ENCODE peak calls at places on chromosomes 11 and 22, in seven cellular contexts. One of them, this sample, is unnamed.

GRCh38 chr11:112588252-112588668 is 327.6 kb upstream of the PLET1 start:
- DNase-seq in SJSA1: peak
- DNase-seq in thoracic aorta: peak
- DNase-seq in substantia nigra: peak
- DNase-seq in PC-3: peak
- DNase-seq in cardiac muscle cell: peak
- DNase-seq in right lobe of liver: peak
- DNase-seq in this sample: no peak

GRCh38 chr11:3949132-3949531 is 93.7 kb downstream of the STIM1 start:
- DNase-seq in SJSA1: no peak
- DNase-seq in thoracic aorta: no peak
- DNase-seq in substantia nigra: no peak
- DNase-seq in PC-3: no peak
- DNase-seq in cardiac muscle cell: no peak
- DNase-seq in right lobe of liver: no peak
- DNase-seq in this sample: no peak

GRCh38 chr11:88171982-88172381 is 3.3 kb downstream of the RAB38 start:
- DNase-seq in SJSA1: no peak
- DNase-seq in thoracic aorta: no peak
- DNase-seq in substantia nigra: no peak
- DNase-seq in PC-3: no peak
- DNase-seq in cardiac muscle cell: no peak
- DNase-seq in right lobe of liver: no peak
- DNase-seq in this sample: no peak

GRCh38 chr11:13386567-13386966 is 76.5 kb downstream of the BTBD10 start:
- DNase-seq in SJSA1: no peak
- DNase-seq in thoracic aorta: no peak
- DNase-seq in substantia nigra: no peak
- DNase-seq in PC-3: no peak
- DNase-seq in cardiac muscle cell: no peak
- DNase-seq in right lobe of liver: no peak
- DNase-seq in this sample: no peak

GRCh38 chr11:109963101-109963500 is 130.1 kb upstream of the ZC3H12C start:
- DNase-seq in SJSA1: no peak
- DNase-seq in thoracic aorta: no peak
- DNase-seq in substantia nigra: no peak
- DNase-seq in PC-3: no peak
- DNase-seq in cardiac muscle cell: no peak
- DNase-seq in right lobe of liver: no peak
- DNase-seq in this sample: no peak

GRCh38 chr11:113278925-113279324 is 35.5 kb upstream of the TTC12 start:
- DNase-seq in SJSA1: no peak
- DNase-seq in thoracic aorta: no peak
- DNase-seq in substantia nigra: no peak
- DNase-seq in PC-3: no peak
- DNase-seq in cardiac muscle cell: peak
- DNase-seq in right lobe of liver: no peak
- DNase-seq in this sample: no peak

GRCh38 chr11:80103149-80103859 is 662.5 kb upstream of the TENM4 start:
- DNase-seq in SJSA1: peak
- DNase-seq in thoracic aorta: no peak
- DNase-seq in substantia nigra: no peak
- DNase-seq in PC-3: peak
- DNase-seq in cardiac muscle cell: peak
- DNase-seq in right lobe of liver: no peak
- DNase-seq in this sample: peak

GRCh38 chr11:112289588-112290461 is 29.2 kb upstream of the PLET1 start:
- DNase-seq in SJSA1: peak
- DNase-seq in thoracic aorta: peak
- DNase-seq in substantia nigra: peak
- DNase-seq in PC-3: peak
- DNase-seq in cardiac muscle cell: peak
- DNase-seq in right lobe of liver: peak
- DNase-seq in this sample: no peak

GRCh38 chr11:65493367-65494176 is 5.3 kb upstream of the MALAT1 start:
- DNase-seq in SJSA1: peak
- DNase-seq in thoracic aorta: peak
- DNase-seq in substantia nigra: peak
- DNase-seq in PC-3: peak
- DNase-seq in cardiac muscle cell: peak
- DNase-seq in right lobe of liver: peak
- DNase-seq in this sample: peak

GRCh38 chr11:73331138-73331916 is 23.3 kb downstream of the ARHGEF17 start:
- DNase-seq in SJSA1: no peak
- DNase-seq in thoracic aorta: no peak
- DNase-seq in substantia nigra: no peak
- DNase-seq in PC-3: no peak
- DNase-seq in cardiac muscle cell: peak
- DNase-seq in right lobe of liver: no peak
- DNase-seq in this sample: no peak

GRCh38 chr11:28919194-28919593 is 811.0 kb downstream of the METTL15 start:
- DNase-seq in SJSA1: no peak
- DNase-seq in thoracic aorta: no peak
- DNase-seq in substantia nigra: no peak
- DNase-seq in PC-3: no peak
- DNase-seq in cardiac muscle cell: no peak
- DNase-seq in right lobe of liver: no peak
- DNase-seq in this sample: peak

GRCh38 chr22:30843245-30843644 is 125.3 kb downstream of the MORC2 start:
- DNase-seq in SJSA1: no peak
- DNase-seq in thoracic aorta: no peak
- DNase-seq in substantia nigra: no peak
- DNase-seq in PC-3: peak
- DNase-seq in cardiac muscle cell: peak
- DNase-seq in right lobe of liver: no peak
- DNase-seq in this sample: no peak

GRCh38 chr11:85991514-85991913 is 77.4 kb downstream of the PICALM start:
- DNase-seq in SJSA1: no peak
- DNase-seq in thoracic aorta: no peak
- DNase-seq in substantia nigra: no peak
- DNase-seq in PC-3: no peak
- DNase-seq in cardiac muscle cell: no peak
- DNase-seq in right lobe of liver: no peak
- DNase-seq in this sample: no peak

GRCh38 chr22:19823191-19823590 is 31.5 kb downstream of the GNB1L start:
- DNase-seq in SJSA1: no peak
- DNase-seq in thoracic aorta: no peak
- DNase-seq in substantia nigra: no peak
- DNase-seq in PC-3: no peak
- DNase-seq in cardiac muscle cell: no peak
- DNase-seq in right lobe of liver: peak
- DNase-seq in this sample: no peak

GRCh38 chr11:64850979-64851567 is 6.6 kb upstream of the CDC42BPG start:
- DNase-seq in SJSA1: peak
- DNase-seq in thoracic aorta: no peak
- DNase-seq in substantia nigra: no peak
- DNase-seq in PC-3: no peak
- DNase-seq in cardiac muscle cell: no peak
- DNase-seq in right lobe of liver: no peak
- DNase-seq in this sample: no peak

GRCh38 chr11:102603091-102603490 is 22.0 kb downstream of the MMP20 start:
- DNase-seq in SJSA1: peak
- DNase-seq in thoracic aorta: no peak
- DNase-seq in substantia nigra: peak
- DNase-seq in PC-3: no peak
- DNase-seq in cardiac muscle cell: peak
- DNase-seq in right lobe of liver: no peak
- DNase-seq in this sample: no peak
- H3K27ac ChIP-seq in SJSA1: peak
- H3K27ac ChIP-seq in thoracic aorta: no peak
- H3K27ac ChIP-seq in substantia nigra: peak
- H3K27ac ChIP-seq in PC-3: no peak
- H3K27ac ChIP-seq in cardiac muscle cell: no peak
- H3K27ac ChIP-seq in right lobe of liver: no peak
- H3K27ac ChIP-seq in this sample: peak

DNA sequence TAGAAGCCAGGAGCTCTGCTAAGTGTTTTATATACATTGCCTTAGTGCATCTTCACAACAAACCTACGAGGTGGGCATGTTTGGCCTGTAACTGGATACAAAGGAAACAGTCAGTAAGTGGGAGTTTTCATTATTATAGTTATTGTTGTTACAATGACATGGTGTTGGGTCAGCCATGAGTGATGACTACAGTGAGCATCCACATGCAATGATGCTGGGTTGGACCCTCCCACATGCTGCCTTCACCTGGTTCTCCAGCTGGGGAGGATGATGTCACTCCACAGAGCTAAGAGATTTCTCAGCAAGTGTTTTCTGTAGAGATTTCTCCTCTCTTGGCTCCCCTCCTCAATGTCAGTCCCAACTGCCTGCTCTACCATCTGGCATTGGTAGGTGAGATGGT is 59.3 kb downstream of the EHF start:
- DNase-seq in SJSA1: no peak
- DNase-seq in thoracic aorta: no peak
- DNase-seq in substantia nigra: no peak
- DNase-seq in PC-3: peak
- DNase-seq in cardiac muscle cell: no peak
- DNase-seq in right lobe of liver: no peak
- DNase-seq in this sample: no peak
- H3K27ac ChIP-seq in SJSA1: peak
- H3K27ac ChIP-seq in thoracic aorta: no peak
- H3K27ac ChIP-seq in substantia nigra: no peak
- H3K27ac ChIP-seq in PC-3: peak
- H3K27ac ChIP-seq in cardiac muscle cell: no peak
- H3K27ac ChIP-seq in right lobe of liver: no peak
- H3K27ac ChIP-seq in this sample: peak

GRCh38 chr11:121451982-121452608 is at the start of gene SORL1:
- DNase-seq in SJSA1: no peak
- DNase-seq in thoracic aorta: no peak
- DNase-seq in substantia nigra: peak
- DNase-seq in PC-3: peak
- DNase-seq in cardiac muscle cell: peak
- DNase-seq in right lobe of liver: peak
- DNase-seq in this sample: no peak

GRCh38 chr11:121450424-121450823 is 1.7 kb upstream of the SORL1 start:
- DNase-seq in SJSA1: no peak
- DNase-seq in thoracic aorta: no peak
- DNase-seq in substantia nigra: no peak
- DNase-seq in PC-3: no peak
- DNase-seq in cardiac muscle cell: no peak
- DNase-seq in right lobe of liver: no peak
- DNase-seq in this sample: no peak

GRCh38 chr11:121449626-121450025 is 2.5 kb upstream of the SORL1 start:
- DNase-seq in SJSA1: no peak
- DNase-seq in thoracic aorta: no peak
- DNase-seq in substantia nigra: no peak
- DNase-seq in PC-3: no peak
- DNase-seq in cardiac muscle cell: no peak
- DNase-seq in right lobe of liver: no peak
- DNase-seq in this sample: no peak

GRCh38 chr11:121452609-121453150 is at the start of gene SORL1-AS1:
- DNase-seq in SJSA1: no peak
- DNase-seq in thoracic aorta: no peak
- DNase-seq in substantia nigra: no peak
- DNase-seq in PC-3: peak
- DNase-seq in cardiac muscle cell: no peak
- DNase-seq in right lobe of liver: peak
- DNase-seq in this sample: no peak

GRCh38 chr11:121451178-121451981 is 734 bp upstream of the SORL1 start:
- DNase-seq in SJSA1: no peak
- DNase-seq in thoracic aorta: no peak
- DNase-seq in substantia nigra: no peak
- DNase-seq in PC-3: peak
- DNase-seq in cardiac muscle cell: no peak
- DNase-seq in right lobe of liver: peak
- DNase-seq in this sample: no peak
- H3K27ac ChIP-seq in SJSA1: no peak
- H3K27ac ChIP-seq in thoracic aorta: no peak
- H3K27ac ChIP-seq in substantia nigra: peak
- H3K27ac ChIP-seq in PC-3: peak
- H3K27ac ChIP-seq in cardiac muscle cell: no peak
- H3K27ac ChIP-seq in right lobe of liver: peak
- H3K27ac ChIP-seq in this sample: peak

GRCh38 chr11:131796541-131796940 is 426.1 kb downstream of the NTM start:
- DNase-seq in SJSA1: no peak
- DNase-seq in thoracic aorta: no peak
- DNase-seq in substantia nigra: no peak
- DNase-seq in PC-3: no peak
- DNase-seq in cardiac muscle cell: no peak
- DNase-seq in right lobe of liver: no peak
- DNase-seq in this sample: no peak

GRCh38 chr11:131800452-131800851 is 430.0 kb downstream of the NTM start:
- DNase-seq in SJSA1: no peak
- DNase-seq in thoracic aorta: no peak
- DNase-seq in substantia nigra: no peak
- DNase-seq in PC-3: no peak
- DNase-seq in cardiac muscle cell: no peak
- DNase-seq in right lobe of liver: no peak
- DNase-seq in this sample: no peak

GRCh38 chr11:131807876-131808275 is 437.5 kb downstream of the NTM start:
- DNase-seq in SJSA1: no peak
- DNase-seq in thoracic aorta: no peak
- DNase-seq in substantia nigra: no peak
- DNase-seq in PC-3: no peak
- DNase-seq in cardiac muscle cell: no peak
- DNase-seq in right lobe of liver: no peak
- DNase-seq in this sample: no peak

GRCh38 chr11:131802416-131802815 is 432.0 kb downstream of the NTM start:
- DNase-seq in SJSA1: no peak
- DNase-seq in thoracic aorta: no peak
- DNase-seq in substantia nigra: no peak
- DNase-seq in PC-3: no peak
- DNase-seq in cardiac muscle cell: no peak
- DNase-seq in right lobe of liver: no peak
- DNase-seq in this sample: no peak
- H3K27ac ChIP-seq in SJSA1: no peak
- H3K27ac ChIP-seq in thoracic aorta: no peak
- H3K27ac ChIP-seq in substantia nigra: no peak
- H3K27ac ChIP-seq in PC-3: no peak
- H3K27ac ChIP-seq in cardiac muscle cell: no peak
- H3K27ac ChIP-seq in right lobe of liver: no peak
- H3K27ac ChIP-seq in this sample: no peak

GRCh38 chr11:59551651-59552521 is 40.5 kb downstream of the OR4D9 start:
- DNase-seq in SJSA1: peak
- DNase-seq in thoracic aorta: no peak
- DNase-seq in substantia nigra: peak
- DNase-seq in PC-3: peak
- DNase-seq in cardiac muscle cell: peak
- DNase-seq in right lobe of liver: no peak
- DNase-seq in this sample: no peak
- H3K27ac ChIP-seq in SJSA1: peak
- H3K27ac ChIP-seq in thoracic aorta: peak
- H3K27ac ChIP-seq in substantia nigra: no peak
- H3K27ac ChIP-seq in PC-3: no peak
- H3K27ac ChIP-seq in cardiac muscle cell: no peak
- H3K27ac ChIP-seq in right lobe of liver: peak
- H3K27ac ChIP-seq in this sample: peak

This sample was measured in epithelial cell of prostate.